ENCODE peak calls at places on chromosomes 2 and 18, in six cellular contexts. L, K, R, M, Z and G are unnamed samples.

GRCh38 chr2:162379719-162380580 is 36.0 kb downstream of the GCA start:
- DNase-seq in L (no peak), K (no peak), R (no peak), M (no peak), Z (no peak), G (no peak)

GRCh38 chr2:220394433-220394832 is 767.0 kb downstream of the SLC4A3 start:
- DNase-seq in L (no peak), K (no peak), R (no peak), M (no peak), Z (no peak), G (no peak)

GRCh38 chr18:8744038-8744437 is 38.7 kb downstream of the MTCL1 start:
- DNase-seq in L (no peak), K (peak), R (no peak), M (no peak), Z (no peak), G (no peak)

GRCh38 chr2:112342067-112342466 is 66.7 kb downstream of the ZC3H6 start:
- DNase-seq in L (no peak), K (no peak), R (no peak), M (no peak), Z (no peak), G (no peak)

GRCh38 chr2:12796617-12797016 is 79.9 kb downstream of the TRIB2 start:
- DNase-seq in L (no peak), K (no peak), R (no peak), M (peak), Z (no peak), G (no peak)

GRCh38 chr18:77762632-77763031 is 513.0 kb downstream of the GALR1 start:
- DNase-seq in L (no peak), K (no peak), R (no peak), M (no peak), Z (no peak), G (no peak)

GRCh38 chr2:207394203-207394741 is 135.5 kb upstream of the CREB1 start:
- DNase-seq in L (no peak), K (no peak), R (no peak), M (no peak), Z (no peak), G (no peak)

GRCh38 chr2:109450574-109451265 is 163.0 kb downstream of the SEPTIN10 start:
- DNase-seq in L (no peak), K (no peak), R (no peak), M (no peak), Z (peak), G (no peak)

GRCh38 chr2:164911832-164912231 is 43.5 kb downstream of the SLC38A11 start:
- DNase-seq in L (no peak), K (no peak), R (no peak), M (no peak), Z (no peak), G (no peak)

GRCh38 chr2:138276367-138276766 is 225.2 kb upstream of the SPOPL start:
- DNase-seq in L (no peak), K (peak), R (no peak), M (no peak), Z (no peak), G (no peak)

GRCh38 chr2:213306320-213306942 is 22.2 kb downstream of the SPAG16 start:
- DNase-seq in L (no peak), K (no peak), R (no peak), M (no peak), Z (no peak), G (no peak)

GRCh38 chr18:79577451-79578395 is 101.9 kb upstream of the CTDP1 start:
- DNase-seq in L (no peak), K (no peak), R (peak), M (no peak), Z (peak), G (no peak)

GRCh38 chr2:32523711-32524110 is 104.1 kb upstream of the TTC27 start:
- DNase-seq in L (no peak), K (no peak), R (no peak), M (no peak), Z (no peak), G (no peak)